ENCODE peak calls at places on chromosomes 13 and 19, in six cellular contexts. U is heart left ventricle, F is ascending aorta, T is transverse colon, A is DND-41, P is uterus. Q is an unnamed sample. For H3K9me3, the result is how much of the 10 kb centered on the place peaks cover.

GRCh38 chr19:34226036-34226435 is 28.3 kb upstream of the GARRE1 start:
- DNase-seq in U (no peak), F (no peak), T (no peak), A (no peak), P (no peak), Q (no peak)

GRCh38 chr19:51777570-51778460 is 16.8 kb downstream of the FPR2 start:
- DNase-seq in U (peak), F (no peak), T (peak), A (peak), P (peak), Q (peak)

GRCh38 chr19:43675269-43675879 is 5.4 kb upstream of the PLAUR start:
- DNase-seq in U (no peak), F (no peak), T (peak), A (no peak), P (no peak), Q (no peak)

GRCh38 chr19:13832096-13832495 is 36.9 kb downstream of the ZSWIM4 start:
- DNase-seq in U (no peak), F (no peak), T (no peak), A (no peak), P (no peak), Q (no peak)

GRCh38 chr13:23728807-23729206 is 158.6 kb downstream of the TNFRSF19 start:
- DNase-seq in U (no peak), F (no peak), T (no peak), A (no peak), P (no peak), Q (no peak)

GRCh38 chr13:59205501-59205900 is 958.2 kb downstream of the DIAPH3 start:
- DNase-seq in U (no peak), F (no peak), T (no peak), A (no peak), P (no peak), Q (no peak)

GRCh38 chr13:89375839-89376238 is 1704.7 kb downstream of the SLITRK5 start:
- DNase-seq in U (no peak), F (no peak), T (no peak), A (no peak), P (no peak), Q (no peak)

GRCh38 chr13:35086667-35087066 is 144.6 kb downstream of the NBEA start:
- DNase-seq in U (no peak), F (no peak), T (no peak), A (no peak), P (no peak), Q (no peak)

GRCh38 chr13:94382520-94382919 is 97.0 kb downstream of the DCT start:
- DNase-seq in U (no peak), F (no peak), T (no peak), A (no peak), P (no peak), Q (no peak)

GRCh38 chr19:39996218-39996810 is 546 bp upstream of the ZNF546 start:
- DNase-seq in U (no peak), F (no peak), T (peak), A (peak), P (no peak), Q (peak)

GRCh38 chr19:4338441-4339350 is at the start of gene STAP2:
- DNase-seq in U (no peak), F (no peak), T (peak), A (peak), P (no peak), Q (no peak)

GRCh38 chr13:96710166-96710866 is 284.0 kb downstream of the OXGR1 start:
- DNase-seq in U (no peak), F (no peak), T (no peak), A (no peak), P (no peak), Q (no peak)

GRCh38 chr13:83211301-83211700 is 671.0 kb downstream of the SLITRK1 start:
- DNase-seq in U (no peak), F (no peak), T (no peak), A (no peak), P (no peak), Q (no peak)

GRCh38 chr19:45598267-45599011 is 3.6 kb downstream of the GPR4 start:
- DNase-seq in U (peak), F (no peak), T (no peak), A (no peak), P (no peak), Q (no peak)

GRCh38 chr13:29707876-29708543 is 112.5 kb upstream of the SLC7A1 start:
- DNase-seq in U (no peak), F (no peak), T (peak), A (peak), P (no peak), Q (peak)

GRCh38 chr13:77143325-77143907 is 116.5 kb upstream of the FBXL3 start:
- DNase-seq in U (no peak), F (no peak), T (no peak), A (no peak), P (no peak), Q (no peak)

GRCh38 chr19:40286235-40286530 is 1.0 kb upstream of the AKT2 start:
- DNase-seq in U (no peak), F (no peak), T (no peak), A (no peak), P (no peak), Q (no peak)

GRCh38 chr13:110480161-110480560 is 81.4 kb downstream of the RAB20 start:
- DNase-seq in U (no peak), F (no peak), T (no peak), A (no peak), P (no peak), Q (no peak)

GRCh38 chr13:80436571-80437169 is 95.7 kb upstream of the SPRY2 start:
- DNase-seq in U (no peak), F (no peak), T (no peak), A (no peak), P (peak), Q (no peak)

GRCh38 chr13:67183151-67183550 is 47.0 kb downstream of the PCDH9 start:
- DNase-seq in U (no peak), F (no peak), T (no peak), A (no peak), P (no peak), Q (no peak)

GRCh38 chr19:2962018-2962670 is 15.2 kb upstream of the TLE6 start:
- DNase-seq in U (no peak), F (no peak), T (peak), A (peak), P (no peak), Q (peak)

GRCh38 chr19:29526730-29527499 is 1.1 kb downstream of the VSTM2B start:
- DNase-seq in U (peak), F (no peak), T (no peak), A (no peak), P (no peak), Q (no peak)

GRCh38 chr13:80276371-80277289 is 64.3 kb downstream of the SPRY2 start:
- DNase-seq in U (no peak), F (no peak), T (no peak), A (no peak), P (no peak), Q (no peak)

GRCh38 chr13:45718992-45719391 is 16.9 kb downstream of the CBY2 start:
- DNase-seq in U (no peak), F (no peak), T (no peak), A (no peak), P (no peak), Q (no peak)

GRCh38 chr19:17293605-17294004 is 9.6 kb downstream of the ABHD8 start:
- DNase-seq in U (no peak), F (no peak), T (no peak), A (no peak), P (no peak), Q (no peak)

GRCh38 chr19:10961073-10961762 is 388 bp downstream of the SMARCA4 start:
- DNase-seq in U (peak), F (no peak), T (peak), A (no peak), P (no peak), Q (no peak)

GRCh38 chr13:86725105-86725504 is 925.9 kb upstream of the SLITRK6 start:
- DNase-seq in U (no peak), F (no peak), T (no peak), A (no peak), P (no peak), Q (no peak)

GRCh38 chr19:1471514-1472107 is 7.4 kb downstream of the C19orf25 start:
- DNase-seq in U (no peak), F (no peak), T (no peak), A (peak), P (no peak), Q (no peak)

GRCh38 chr13:35164324-35164932 is 222.4 kb downstream of the NBEA start:
- DNase-seq in U (no peak), F (no peak), T (no peak), A (no peak), P (no peak), Q (peak)

GRCh38 chr19:36340786-36341386 is 38.1 kb downstream of the ZFP14 start:
- DNase-seq in U (no peak), F (no peak), T (no peak), A (no peak), P (no peak), Q (no peak)
- H3K9me3 ChIP-seq in U (half or more), F (under half), T (half or more), A (under half), P (under half), Q (under half)

DNA sequence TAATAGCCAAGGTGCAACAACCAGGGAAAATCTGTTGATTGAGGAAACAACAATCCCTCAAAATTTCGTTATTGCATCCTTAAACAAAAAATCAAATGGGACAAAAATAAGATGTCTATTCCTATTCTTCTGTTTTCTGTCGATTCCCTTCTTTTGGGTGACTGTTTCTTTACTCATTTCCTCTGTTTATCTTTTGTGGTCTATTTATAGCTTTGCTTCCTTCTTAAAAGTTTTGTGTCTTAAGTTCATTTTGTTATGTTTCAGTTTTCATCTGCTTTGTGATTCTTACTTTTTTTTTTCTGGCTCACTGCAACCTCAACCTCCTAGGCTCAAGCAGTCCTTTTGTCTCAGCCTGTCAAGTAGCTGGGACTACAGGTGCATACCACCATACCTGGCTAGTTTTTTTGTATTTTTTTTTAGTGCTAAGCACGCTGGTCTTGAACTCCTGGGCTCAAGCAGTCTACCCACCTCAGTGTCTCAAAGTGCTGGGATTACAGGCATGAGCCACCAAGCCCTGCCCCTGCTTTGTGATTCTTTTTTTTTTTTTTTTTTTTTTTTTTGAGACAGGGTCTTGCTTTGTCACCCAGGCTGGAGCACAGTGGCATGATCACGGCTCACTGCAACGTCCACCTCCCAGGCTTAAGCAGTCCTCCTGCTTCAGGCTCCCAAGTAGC is 10.4 kb downstream of the ZNF146 start:
- DNase-seq in U (no peak), F (no peak), T (no peak), A (no peak), P (no peak), Q (no peak)
- H3K9me3 ChIP-seq in U (under half), F (under half), T (under half), A (under half), P (under half), Q (under half)

DNA sequence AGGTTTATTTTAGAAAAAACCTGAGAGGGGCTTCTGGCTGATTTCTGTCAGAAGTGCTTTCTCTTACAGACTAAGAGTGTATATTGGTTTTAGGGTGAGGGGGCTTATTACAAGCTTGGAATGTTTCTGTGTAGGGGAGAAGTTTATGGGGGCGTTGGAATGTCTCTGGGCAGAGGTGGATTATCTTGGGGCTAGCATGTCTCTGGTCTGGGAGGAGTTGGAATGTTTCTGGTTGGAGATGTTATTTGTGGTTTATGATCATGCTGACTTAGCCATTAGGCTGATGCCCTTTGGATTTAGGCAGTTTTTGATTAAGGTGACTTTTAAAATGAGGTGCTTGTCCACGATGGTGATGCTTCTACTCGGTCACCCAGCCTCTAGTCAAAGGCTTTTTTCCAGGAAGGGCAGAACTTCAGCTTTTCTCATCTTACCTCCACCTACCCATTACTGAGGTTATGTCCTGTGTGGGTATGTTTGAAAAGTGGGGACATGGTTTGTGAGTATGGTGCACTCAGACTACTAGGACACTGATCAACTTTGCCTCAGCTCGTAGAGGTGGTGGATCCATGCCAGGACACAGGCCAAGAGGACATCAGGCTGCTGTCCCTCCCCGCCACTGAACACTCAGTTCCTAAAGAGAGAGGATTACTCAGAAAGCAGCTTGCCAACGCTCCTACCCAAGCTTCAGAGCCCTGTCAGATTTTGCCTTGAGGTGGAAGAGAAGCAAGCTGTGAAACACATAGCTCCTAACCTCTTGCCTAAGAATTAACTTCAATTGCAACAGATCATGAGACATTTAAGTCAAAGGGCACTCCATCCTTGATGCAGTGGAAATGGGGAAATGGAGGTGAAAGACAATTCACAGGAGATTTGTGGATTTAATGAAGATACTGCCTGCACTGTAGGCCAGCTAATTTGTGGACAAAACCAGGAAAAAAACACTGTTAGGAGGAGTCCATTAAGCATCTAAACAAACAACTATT is 63.6 kb downstream of the ZNF44 start:
- DNase-seq in U (peak), F (no peak), T (no peak), A (no peak), P (no peak), Q (no peak)
- H3K9me3 ChIP-seq in U (under half), F (under half), T (under half), A (under half), P (under half), Q (under half)

GRCh38 chr13:50085063-50085462 is 69.8 kb downstream of the KCNRG start:
- DNase-seq in U (no peak), F (no peak), T (no peak), A (no peak), P (no peak), Q (peak)
- H3K9me3 ChIP-seq in U (under half), F (under half), T (under half), A (under half), P (under half), Q (under half)

GRCh38 chr19:15609261-15609660 is 5.8 kb upstream of the CYP4F8 start:
- DNase-seq in U (no peak), F (no peak), T (no peak), A (no peak), P (no peak), Q (no peak)
- H3K9me3 ChIP-seq in U (under half), F (under half), T (under half), A (under half), P (under half), Q (under half)

DNA sequence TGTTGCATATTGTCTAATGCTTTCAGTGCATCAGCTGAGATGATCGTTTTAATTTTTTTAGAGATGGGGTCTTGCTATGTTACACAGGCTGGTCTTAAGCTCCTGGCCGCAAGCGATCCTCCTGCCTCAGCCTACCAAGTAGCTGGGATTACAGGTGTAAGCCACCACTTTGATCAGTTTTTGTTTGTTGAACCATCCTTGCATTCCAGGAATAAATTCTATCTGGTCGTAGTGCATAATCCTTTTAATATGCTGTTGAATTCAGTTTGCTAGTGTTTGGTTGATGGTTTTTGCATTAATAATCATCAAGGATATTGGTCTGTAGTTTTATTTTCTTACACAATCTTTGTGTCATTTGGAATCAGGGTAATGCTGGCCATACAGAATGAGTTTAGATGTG is 4.4 kb downstream of the ZNF211 start:
- DNase-seq in U (no peak), F (no peak), T (no peak), A (no peak), P (no peak), Q (no peak)
- H3K9me3 ChIP-seq in U (half or more), F (half or more), T (half or more), A (half or more), P (under half), Q (half or more)

Q was measured in CD4-positive, alpha-beta memory T cell.